ENCODE peak calls at places on chromosomes 12 and 14, in four cellular contexts. One of them, this sample, is unnamed.
A peak's percentile ranks its signal among the peaks of the same experiment; 100 is the strongest.

GRCh38 chr12:47652491-47653234 is 53.2 kb downstream of the RPAP3 start:
- DNase-seq in SK-N-SH: no peak
- DNase-seq in H1: no peak
- DNase-seq in K562: peak; percentile 23
- DNase-seq in this sample: no peak

GRCh38 chr14:106845286-106846087 is 1319.1 kb downstream of the TMEM121 start:
- DNase-seq in SK-N-SH: peak; percentile 19
- DNase-seq in H1: no peak
- DNase-seq in K562: no peak
- DNase-seq in this sample: peak; percentile 73

GRCh38 chr12:108727868-108728735 is 3.2 kb downstream of the CORO1C start:
- DNase-seq in H1: no peak
- DNase-seq in SK-N-SH: no peak
- DNase-seq in K562: no peak
- DNase-seq in this sample: no peak

GRCh38 chr14:36773136-36773540 is 111.5 kb downstream of the PAX9 start:
- DNase-seq in K562: peak; percentile 71
- DNase-seq in SK-N-SH: no peak
- DNase-seq in H1: no peak
- DNase-seq in this sample: no peak

GRCh38 chr12:97967831-97968230 is 505.2 kb downstream of the RMST start:
- DNase-seq in K562: no peak
- DNase-seq in SK-N-SH: no peak
- DNase-seq in H1: no peak
- DNase-seq in this sample: no peak

GRCh38 chr14:72894623-72895378 is 900 bp upstream of the DPF3 start:
- DNase-seq in H1: no peak
- DNase-seq in K562: peak; percentile 64
- DNase-seq in SK-N-SH: peak; percentile 34
- DNase-seq in this sample: no peak

GRCh38 chr12:127832172-127832571 is 434.8 kb upstream of the TMEM132C start:
- DNase-seq in K562: no peak
- DNase-seq in H1: no peak
- DNase-seq in SK-N-SH: no peak
- DNase-seq in this sample: no peak

GRCh38 chr12:107903377-107904061 is 129.0 kb downstream of the ASCL4 start:
- DNase-seq in H1: no peak
- DNase-seq in SK-N-SH: peak; percentile 88
- DNase-seq in K562: peak; percentile 94
- DNase-seq in this sample: peak; percentile 40

GRCh38 chr12:112458330-112458729 is 39.6 kb downstream of the PTPN11 start:
- DNase-seq in SK-N-SH: no peak
- DNase-seq in H1: no peak
- DNase-seq in K562: no peak
- DNase-seq in this sample: no peak

GRCh38 chr12:130761537-130762318 is 45.6 kb upstream of the RIMBP2 start:
- DNase-seq in H1: no peak
- DNase-seq in SK-N-SH: peak; percentile 90
- DNase-seq in K562: peak; percentile 66
- DNase-seq in this sample: no peak

GRCh38 chr14:60315181-60315580 is 66.2 kb downstream of the PPM1A start:
- DNase-seq in H1: no peak
- DNase-seq in K562: no peak
- DNase-seq in SK-N-SH: no peak
- DNase-seq in this sample: no peak

GRCh38 chr12:116426391-116427136 is 132.6 kb upstream of the MAP1LC3B2 start:
- DNase-seq in H1: peak; percentile 89
- DNase-seq in K562: peak; percentile 65
- DNase-seq in SK-N-SH: peak; percentile 35
- DNase-seq in this sample: no peak

GRCh38 chr12:12724421-12725085 is 7.4 kb downstream of the CDKN1B start:
- DNase-seq in SK-N-SH: peak; percentile 72
- DNase-seq in H1: no peak
- DNase-seq in K562: no peak
- DNase-seq in this sample: no peak

GRCh38 chr14:99724939-99725773 is 41.1 kb downstream of the CYP46A1 start:
- DNase-seq in H1: no peak
- DNase-seq in K562: no peak
- DNase-seq in SK-N-SH: no peak
- DNase-seq in this sample: no peak

GRCh38 chr14:54086780-54087179 is 130.2 kb upstream of the BMP4 start:
- DNase-seq in SK-N-SH: no peak
- DNase-seq in H1: no peak
- DNase-seq in K562: no peak
- DNase-seq in this sample: no peak

GRCh38 chr14:54085137-54085810 is 128.6 kb upstream of the BMP4 start:
- DNase-seq in SK-N-SH: no peak
- DNase-seq in K562: no peak
- DNase-seq in H1: no peak
- DNase-seq in this sample: no peak

GRCh38 chr14:54085841-54086240 is 129.2 kb upstream of the BMP4 start:
- DNase-seq in H1: no peak
- DNase-seq in SK-N-SH: no peak
- DNase-seq in K562: no peak
- DNase-seq in this sample: no peak

GRCh38 chr14:54088271-54088670 is 131.6 kb upstream of the BMP4 start:
- DNase-seq in SK-N-SH: no peak
- DNase-seq in H1: no peak
- DNase-seq in K562: no peak
- DNase-seq in this sample: no peak

DNA sequence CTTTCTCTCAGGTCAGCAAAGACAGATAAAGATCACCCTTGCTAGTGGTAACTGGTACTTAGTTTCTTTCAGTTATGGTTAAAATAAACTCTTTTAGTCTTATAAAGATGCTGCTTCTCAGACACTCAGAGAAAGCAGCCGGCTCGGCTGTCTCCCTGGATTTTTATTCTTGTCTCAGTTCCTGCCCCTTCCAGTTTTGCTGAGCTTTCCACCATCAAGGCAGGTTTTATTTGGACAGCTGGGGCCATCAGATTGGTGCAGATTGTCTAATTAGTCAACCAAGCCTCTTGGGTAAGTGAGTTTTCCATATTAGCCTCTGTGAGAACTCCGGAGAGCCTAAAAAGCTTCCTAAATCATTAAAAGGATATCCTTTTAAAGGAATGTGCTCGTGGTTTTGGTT is 130.8 kb upstream of the BMP4 start:
- DNase-seq in K562: no peak
- DNase-seq in H1: no peak
- DNase-seq in SK-N-SH: no peak
- DNase-seq in this sample: no peak
- TF ChIP-seq NRF1 in K562: no peak
- TF ChIP-seq NRF1 in H1: no peak
- TF ChIP-seq NRF1 in SK-N-SH: no peak
- TF ChIP-seq NRF1 in this sample: no peak

DNA sequence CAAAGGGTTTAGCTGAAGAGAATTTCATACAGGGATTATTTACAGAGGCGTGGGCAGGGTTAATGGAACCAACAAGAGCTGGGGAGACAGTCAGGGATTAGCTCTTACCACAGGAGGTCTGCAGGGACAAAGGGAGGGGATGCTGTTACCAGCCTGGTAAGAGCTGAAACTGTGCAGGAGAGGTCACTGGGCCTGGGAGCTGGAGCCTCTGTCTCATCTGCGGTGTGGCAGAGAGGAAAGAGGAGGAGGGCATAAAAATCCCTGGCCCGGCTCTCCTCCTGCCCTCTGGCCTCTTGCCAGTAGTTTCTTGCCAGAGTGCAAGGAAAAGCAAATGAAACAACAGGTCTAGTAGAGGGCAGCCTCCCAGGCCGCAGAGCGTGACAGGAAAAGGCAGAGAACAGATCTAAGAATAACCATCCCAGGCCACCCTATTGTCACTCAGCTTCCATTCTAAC is 18.9 kb upstream of the POC1B start:
- DNase-seq in K562: no peak
- DNase-seq in SK-N-SH: no peak
- DNase-seq in H1: no peak
- DNase-seq in this sample: no peak
- TF ChIP-seq NRF1 in K562: no peak
- TF ChIP-seq NRF1 in SK-N-SH: no peak
- TF ChIP-seq NRF1 in H1: no peak
- TF ChIP-seq NRF1 in this sample: no peak

GRCh38 chr12:96171905-96172304 is 22.3 kb upstream of the ELK3 start:
- DNase-seq in H1: no peak
- DNase-seq in SK-N-SH: no peak
- DNase-seq in K562: no peak
- DNase-seq in this sample: no peak
- TF ChIP-seq NRF1 in H1: no peak
- TF ChIP-seq NRF1 in SK-N-SH: no peak
- TF ChIP-seq NRF1 in K562: no peak
- TF ChIP-seq NRF1 in this sample: no peak

DNA sequence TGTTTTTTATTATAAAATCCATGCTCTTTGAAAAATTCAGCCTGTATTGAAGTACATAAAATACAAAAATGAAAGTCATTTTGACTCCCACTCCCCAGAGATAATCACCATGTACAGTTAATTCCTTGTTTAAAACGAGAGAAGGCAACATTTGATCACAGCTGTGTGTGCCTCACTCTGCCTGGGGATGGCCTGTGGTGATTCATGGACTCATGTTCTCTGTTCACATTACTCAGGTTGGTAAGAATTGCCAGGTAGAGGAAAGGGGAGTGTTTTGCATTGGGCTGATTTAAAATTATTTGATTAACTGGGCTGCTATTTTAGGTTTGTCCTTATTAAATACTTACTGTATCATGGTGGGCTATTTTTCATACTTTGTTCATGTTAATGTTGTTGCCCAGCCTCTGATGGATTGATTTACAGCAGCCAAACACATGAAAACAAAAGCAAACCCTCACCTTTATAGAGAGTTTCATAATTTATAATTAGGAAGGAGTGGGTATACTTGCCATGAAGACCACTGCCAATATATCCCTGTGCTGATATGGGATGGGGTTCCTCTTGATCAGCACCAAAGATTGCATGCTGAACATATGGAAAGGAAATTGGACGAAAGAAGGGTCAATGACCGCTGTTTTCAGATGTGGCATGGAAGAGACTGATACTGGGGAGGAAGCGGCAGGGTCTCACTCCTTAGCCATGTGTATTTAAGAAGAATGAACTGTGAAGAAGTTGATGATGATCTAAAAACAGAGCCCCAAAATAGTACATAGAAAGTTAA is 3.0 kb downstream of the ZBTB1 start:
- DNase-seq in H1: no peak
- DNase-seq in SK-N-SH: no peak
- DNase-seq in K562: peak; percentile 36
- DNase-seq in this sample: no peak
- TF ChIP-seq NRF1 in H1: no peak
- TF ChIP-seq NRF1 in SK-N-SH: no peak
- TF ChIP-seq NRF1 in K562: no peak
- TF ChIP-seq NRF1 in this sample: no peak

DNA sequence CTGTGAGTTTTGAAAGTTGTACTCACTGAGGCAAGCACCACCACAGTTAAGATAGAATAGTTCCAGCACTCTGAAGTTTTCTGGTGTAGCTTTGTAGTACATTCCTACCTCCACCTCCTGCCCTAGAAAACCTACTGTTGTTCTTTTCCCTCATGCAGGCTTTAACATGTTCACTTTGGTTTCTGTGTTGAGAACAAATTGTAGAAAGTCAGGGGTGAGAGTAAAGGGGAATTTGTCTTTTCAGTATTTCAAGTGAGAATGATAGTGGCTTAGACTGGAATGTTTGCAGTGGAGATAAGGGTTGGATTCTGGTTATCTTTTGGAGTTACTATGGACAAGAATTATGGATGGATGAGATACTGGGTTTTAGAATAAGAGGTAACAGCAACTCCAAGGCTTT is 67.2 kb downstream of the AEBP2 start:
- DNase-seq in K562: peak; percentile 18
- DNase-seq in H1: no peak
- DNase-seq in SK-N-SH: no peak
- DNase-seq in this sample: no peak
- TF ChIP-seq NRF1 in K562: no peak
- TF ChIP-seq NRF1 in H1: no peak
- TF ChIP-seq NRF1 in SK-N-SH: no peak
- TF ChIP-seq NRF1 in this sample: no peak

GRCh38 chr12:92299744-92300143 is 154.1 kb upstream of the BTG1 start:
- DNase-seq in H1: no peak
- DNase-seq in SK-N-SH: no peak
- DNase-seq in K562: peak; percentile 24
- DNase-seq in this sample: no peak
- TF ChIP-seq NRF1 in H1: no peak
- TF ChIP-seq NRF1 in SK-N-SH: no peak
- TF ChIP-seq NRF1 in K562: no peak
- TF ChIP-seq NRF1 in this sample: no peak

This sample was measured in GM12878.